ENCODE peak calls at places on chromosomes 5 and 9, in four cellular contexts. X, O, Q and U are unnamed samples.
A peak's percentile ranks its signal among the peaks of the same experiment; 100 is the strongest.

GRCh38 chr5:55030220-55030619 is 6.2 kb downstream of the GZMK start:
- DNase-seq in Q (no peak), O (no peak), X (no peak), U (no peak)

GRCh38 chr5:124865603-124866354 is 119.3 kb upstream of the ZNF608 start:
- DNase-seq in X (no peak), O (no peak), Q (no peak), U (no peak)

GRCh38 chr9:101604287-101604686 is 9.5 kb upstream of the PPP3R2 start:
- DNase-seq in O (no peak), X (no peak), Q (no peak), U (no peak)

GRCh38 chr9:84789463-84789830 is 119.9 kb downstream of the NTRK2 start:
- DNase-seq in O (no peak), Q (no peak), X (no peak), U (no peak)

GRCh38 chr5:66959668-66960067 is 236.9 kb downstream of the CD180 start:
- DNase-seq in X (no peak), O (no peak), Q (peak; percentile 70), U (no peak)

GRCh38 chr5:96257904-96258303 is 175.1 kb downstream of the PCSK1 start:
- DNase-seq in X (peak; percentile 66), Q (no peak), O (no peak), U (no peak)

GRCh38 chr9:19994296-19994695 is 205.5 kb upstream of the SLC24A2 start:
- DNase-seq in Q (no peak), O (no peak), X (no peak), U (no peak)

GRCh38 chr5:31385774-31386537 is 145.9 kb downstream of the DROSHA start:
- DNase-seq in Q (no peak), O (no peak), X (no peak), U (no peak)

GRCh38 chr5:978693-979092 is 29.9 kb upstream of the NKD2 start:
- DNase-seq in Q (no peak), O (no peak), X (no peak), U (no peak)

GRCh38 chr9:89588271-89588879 is 16.4 kb upstream of the GADD45G start:
- DNase-seq in O (no peak), X (no peak), Q (no peak), U (no peak)

GRCh38 chr5:32057157-32058096 is 116.7 kb downstream of the GOLPH3 start:
- DNase-seq in O (no peak), X (peak; percentile 10), Q (no peak), U (no peak)

GRCh38 chr9:29806941-29807625 is 2233.8 kb upstream of the C9orf72 start:
- DNase-seq in X (no peak), O (no peak), Q (no peak), U (no peak)

GRCh38 chr9:130040901-130041647 is 1.9 kb downstream of the FNBP1 start:
- DNase-seq in X (no peak), Q (no peak), O (no peak), U (no peak)

GRCh38 chr5:36045895-36046294 is 20.8 kb downstream of the UGT3A2 start:
- DNase-seq in Q (no peak), X (no peak), O (no peak), U (no peak)

GRCh38 chr5:155260798-155261197 is 247.2 kb downstream of the KIF4B start:
- DNase-seq in X (no peak), Q (peak; percentile 28), O (no peak), U (no peak)

GRCh38 chr9:135246248-135247173 is 159.0 kb downstream of the OLFM1 start:
- DNase-seq in X (no peak), Q (no peak), O (no peak), U (no peak)

GRCh38 chr5:113232667-113233066 is 202.1 kb downstream of the TSSK1B start:
- DNase-seq in X (peak; percentile 56), Q (no peak), O (no peak), U (no peak)

GRCh38 chr5:29367176-29367833 is 1826.2 kb upstream of the CDH6 start:
- DNase-seq in X (no peak), Q (peak; percentile 3), O (no peak), U (no peak)

GRCh38 chr5:79189439-79190234 is 46.3 kb upstream of the JMY start:
- DNase-seq in O (no peak), X (no peak), Q (no peak), U (no peak)

GRCh38 chr5:89388872-89389271 is 505.9 kb upstream of the MEF2C start:
- DNase-seq in X (no peak), Q (no peak), O (no peak), U (no peak)

GRCh38 chr9:76662476-76663281 is 101.6 kb upstream of the PCA3 start:
- DNase-seq in Q (no peak), X (no peak), O (no peak), U (no peak)

GRCh38 chr5:178238711-178239592 is 6.3 kb upstream of the PHYKPL start:
- DNase-seq in X (no peak), O (no peak), Q (no peak), U (no peak)

GRCh38 chr5:39223568-39224156 is 4.3 kb upstream of the FYB1 start:
- DNase-seq in X (no peak), O (no peak), Q (no peak), U (no peak)

GRCh38 chr9:109418827-109419226 is 79.3 kb downstream of the PTPN3 start:
- DNase-seq in X (no peak), O (no peak), Q (no peak), U (no peak)

GRCh38 chr9:69980041-69980440 is 63.6 kb upstream of the MAMDC2 start:
- DNase-seq in X (peak; percentile 50), Q (no peak), O (no peak), U (no peak)

GRCh38 chr9:36298566-36298965 is 40.3 kb upstream of the GNE start:
- DNase-seq in Q (no peak), X (peak; percentile 37), O (no peak), U (no peak)

GRCh38 chr9:23636199-23636598 is 189.8 kb downstream of the ELAVL2 start:
- DNase-seq in Q (no peak), X (no peak), O (no peak), U (no peak)

GRCh38 chr5:90866333-90866732 is 307.7 kb downstream of the ADGRV1 start:
- DNase-seq in X (peak; percentile 56), O (no peak), Q (peak; percentile 32), U (no peak)

GRCh38 chr9:136230365-136230764 is 15.2 kb downstream of the QSOX2 start:
- DNase-seq in Q (no peak), O (no peak), X (no peak), U (no peak)

GRCh38 chr9:2767800-2768199 is 50.5 kb downstream of the KCNV2 start:
- DNase-seq in Q (no peak), X (peak; percentile 49), O (no peak), U (no peak)

GRCh38 chr9:6484210-6484609 is 71.2 kb downstream of the UHRF2 start:
- DNase-seq in X (no peak), Q (no peak), O (no peak), U (no peak)

GRCh38 chr9:89601856-89602562 is 2.8 kb upstream of the GADD45G start:
- DNase-seq in Q (no peak), X (no peak), O (no peak), U (no peak)

GRCh38 chr5:133746834-133747233 is 134.5 kb upstream of the FSTL4 start:
- DNase-seq in Q (peak; percentile 51), X (no peak), O (no peak), U (no peak)
- TF ChIP-seq CTCF in Q (no peak), X (no peak), O (no peak), U (no peak)

DNA sequence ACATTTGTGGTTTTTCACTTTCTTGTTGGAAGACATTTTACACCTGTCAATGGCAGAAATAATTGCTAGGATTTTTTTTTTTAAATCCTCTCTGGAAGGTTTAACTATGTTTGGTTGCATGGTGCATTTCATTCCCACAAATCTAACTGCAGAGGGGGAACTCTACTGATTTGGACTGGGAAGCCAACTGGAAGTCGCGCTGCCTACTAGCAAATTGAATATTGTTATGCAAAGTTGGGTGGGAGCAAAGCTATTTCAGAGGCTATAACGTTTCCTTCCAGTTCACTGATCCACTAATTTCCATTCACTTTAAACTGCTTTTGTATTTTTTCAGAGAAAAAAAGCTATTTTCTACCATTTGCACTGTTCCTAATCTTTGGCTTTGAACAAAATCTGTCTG is 40.0 kb downstream of the MACIR start:
- DNase-seq in O (no peak), X (no peak), Q (no peak), U (no peak)
- TF ChIP-seq CTCF in O (no peak), X (no peak), Q (no peak), U (no peak)

DNA sequence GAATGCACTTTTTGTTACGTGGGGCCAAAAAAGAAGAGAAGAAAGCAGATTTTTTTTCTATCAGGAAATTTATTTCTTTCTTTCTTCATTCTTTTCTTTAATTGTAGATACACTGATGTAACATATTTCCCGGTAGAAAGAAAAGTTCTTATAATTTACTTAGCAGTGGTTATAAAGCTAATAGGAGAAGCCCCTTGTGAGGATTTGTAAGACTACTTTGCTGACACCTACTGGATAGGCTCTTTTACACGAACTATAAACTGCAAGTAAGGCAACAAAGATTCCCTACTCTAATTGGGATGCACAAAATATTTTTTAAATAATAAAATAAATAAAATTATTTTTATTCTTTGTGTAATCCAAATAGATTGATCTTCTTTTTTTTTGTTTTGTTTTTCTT is 284.4 kb downstream of the DNAH5 start:
- DNase-seq in O (no peak), X (peak; percentile 46), Q (peak; percentile 20), U (no peak)
- TF ChIP-seq CTCF in O (no peak), X (peak; percentile 21), Q (peak; percentile 26), U (no peak)

DNA sequence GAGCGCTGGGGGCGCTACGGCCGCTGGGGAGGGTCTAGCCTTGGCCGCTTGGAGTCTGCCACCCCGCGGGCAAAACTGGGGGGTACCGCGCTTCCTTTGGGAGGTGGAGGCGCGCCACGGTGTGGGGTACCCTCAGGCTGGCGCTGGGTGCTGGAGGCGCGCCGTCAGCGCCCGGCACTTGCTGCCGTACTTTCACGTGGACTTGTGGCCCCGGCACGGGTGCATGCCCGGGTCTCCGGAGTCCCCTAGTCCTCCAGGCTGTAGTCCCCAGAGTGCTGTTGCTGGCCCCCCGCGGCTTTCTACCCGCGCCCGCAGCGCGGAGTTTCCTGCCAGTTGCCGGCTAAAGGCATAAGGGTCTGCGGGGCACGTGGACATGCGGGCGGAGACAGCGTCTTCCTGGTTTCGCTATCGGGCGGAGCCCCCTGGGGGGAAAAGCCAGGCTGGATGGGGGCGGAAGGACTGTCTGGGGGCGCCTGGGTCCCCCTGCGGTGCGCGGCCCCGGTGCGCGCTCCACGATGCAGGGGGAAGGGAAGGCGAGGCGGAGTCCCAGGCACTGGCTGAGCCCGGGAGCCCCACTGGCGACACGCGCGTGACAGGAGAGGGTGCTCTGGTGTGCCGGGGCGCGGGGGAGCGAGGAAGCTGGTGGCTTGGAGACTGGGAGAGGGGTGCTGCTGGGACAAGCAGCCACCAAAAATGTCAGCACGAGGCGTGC is 666 bp downstream of the PPARGC1B start:
- DNase-seq in O (peak; percentile 39), X (no peak), Q (peak; percentile 36), U (no peak)
- TF ChIP-seq CTCF in O (no peak), X (no peak), Q (peak; percentile 21), U (no peak)

GRCh38 chr5:115548683-115549082 is 4.1 kb upstream of the FEM1C start:
- DNase-seq in Q (no peak), X (no peak), O (no peak), U (no peak)

GRCh38 chr5:115545065-115545882 is 699 bp upstream of the FEM1C start:
- DNase-seq in O (no peak), X (no peak), Q (no peak), U (no peak)

GRCh38 chr5:115553082-115553481 is 8.5 kb upstream of the FEM1C start:
- DNase-seq in O (no peak), Q (no peak), X (no peak), U (no peak)

GRCh38 chr5:115551415-115551814 is 6.8 kb upstream of the FEM1C start:
- DNase-seq in Q (peak; percentile 29), O (no peak), X (peak; percentile 83), U (no peak)

GRCh38 chr5:115549154-115549553 is 4.6 kb upstream of the FEM1C start:
- DNase-seq in O (no peak), Q (peak; percentile 21), X (no peak), U (no peak)
- TF ChIP-seq CTCF in O (no peak), Q (peak; percentile 26), X (peak; percentile 8), U (no peak)